ENCODE peak calls at places on chromosomes 1 and 21, in six cellular contexts. N is GM04504, J is kidney tubule cell, M is DND-41, H is adrenal gland, Q is EH. V is an unnamed sample.

GRCh38 chr1:65200411-65200810 is 52.4 kb downstream of the AK4 start:
- DNase-seq in N (no peak), H (no peak), Q (no peak), M (no peak), J (no peak), V (no peak)

GRCh38 chr1:174990382-174990999 is 9.3 kb upstream of the CACYBP start:
- DNase-seq in M (peak), N (no peak), Q (peak), H (no peak), J (peak), V (no peak)

GRCh38 chr1:74343191-74343590 is 108.0 kb downstream of the TNNI3K start:
- DNase-seq in Q (no peak), M (no peak), J (peak), H (peak), N (no peak), V (no peak)

GRCh38 chr1:1098656-1099425 is 17.0 kb downstream of the C1orf159 start:
- DNase-seq in H (no peak), N (no peak), M (no peak), J (no peak), Q (no peak), V (no peak)

GRCh38 chr1:25926731-25927496 is 20.7 kb upstream of the STMN1 start:
- DNase-seq in H (peak), N (no peak), J (no peak), M (no peak), Q (no peak), V (no peak)

GRCh38 chr1:199856381-199856780 is 171.1 kb upstream of the NR5A2 start:
- DNase-seq in J (no peak), Q (no peak), M (no peak), N (no peak), H (no peak), V (no peak)

GRCh38 chr21:21963911-21964310 is 965.7 kb downstream of the NCAM2 start:
- DNase-seq in M (no peak), N (no peak), H (no peak), Q (no peak), J (no peak), V (no peak)

GRCh38 chr1:117964290-117965038 is 34.9 kb downstream of the WDR3 start:
- DNase-seq in N (no peak), M (no peak), H (no peak), J (no peak), Q (peak), V (no peak)

GRCh38 chr1:154479764-154480421 is 22.1 kb upstream of the TDRD10 start:
- DNase-seq in M (peak), J (peak), Q (peak), H (peak), N (peak), V (peak)

GRCh38 chr1:108831225-108831624 is 25.7 kb downstream of the AKNAD1 start:
- DNase-seq in Q (peak), H (no peak), N (peak), J (no peak), M (no peak), V (no peak)

V was measured in NK-92 treated with Interleukin-12 subunit alpha and Interleukin-12 subunit beta, amount 100 ng/mL, for 24 hours.